ENCODE peak calls at places on chromosomes 11 and 22, in nine cellular contexts. One of them, this sample, is unnamed.

GRCh38 chr11:60343094-60343704 is 16.1 kb downstream of the MS4A6E start:
- DNase-seq in adipocyte: no peak
- DNase-seq in non-pigmented ciliary epithelial cell: no peak
- DNase-seq in adrenal gland: no peak
- DNase-seq in H54: no peak
- DNase-seq in EH: no peak
- DNase-seq in activated CD4-positive, alpha-beta T cell treated with anti-CD3 and anti-CD28 coated beads, Interleukin-2, amount 50 U/mL, for 4 hours: no peak
- DNase-seq in glutamatergic neuron: no peak
- DNase-seq in KG1: peak
- DNase-seq in this sample: no peak

GRCh38 chr11:33931032-33931431 is 39.2 kb upstream of the LMO2 start:
- DNase-seq in adipocyte: peak
- DNase-seq in non-pigmented ciliary epithelial cell: no peak
- DNase-seq in adrenal gland: no peak
- DNase-seq in H54: no peak
- DNase-seq in EH: no peak
- DNase-seq in activated CD4-positive, alpha-beta T cell treated with anti-CD3 and anti-CD28 coated beads, Interleukin-2, amount 50 U/mL, for 4 hours: no peak
- DNase-seq in glutamatergic neuron: no peak
- DNase-seq in KG1: peak
- DNase-seq in this sample: no peak

GRCh38 chr11:8841899-8842298 is 69.1 kb upstream of the AKIP1 start:
- DNase-seq in adipocyte: no peak
- DNase-seq in non-pigmented ciliary epithelial cell: no peak
- DNase-seq in adrenal gland: no peak
- DNase-seq in H54: no peak
- DNase-seq in EH: no peak
- DNase-seq in activated CD4-positive, alpha-beta T cell treated with anti-CD3 and anti-CD28 coated beads, Interleukin-2, amount 50 U/mL, for 4 hours: no peak
- DNase-seq in glutamatergic neuron: no peak
- DNase-seq in KG1: no peak
- DNase-seq in this sample: no peak

GRCh38 chr11:85941380-85941973 is 86.3 kb downstream of the CCDC83 start:
- DNase-seq in adipocyte: peak
- DNase-seq in non-pigmented ciliary epithelial cell: no peak
- DNase-seq in adrenal gland: peak
- DNase-seq in H54: peak
- DNase-seq in EH: peak
- DNase-seq in activated CD4-positive, alpha-beta T cell treated with anti-CD3 and anti-CD28 coated beads, Interleukin-2, amount 50 U/mL, for 4 hours: no peak
- DNase-seq in glutamatergic neuron: peak
- DNase-seq in KG1: no peak
- DNase-seq in this sample: no peak

GRCh38 chr11:74004694-74005615 is 3.9 kb downstream of the UCP3 start:
- DNase-seq in adipocyte: no peak
- DNase-seq in non-pigmented ciliary epithelial cell: no peak
- DNase-seq in adrenal gland: no peak
- DNase-seq in H54: no peak
- DNase-seq in EH: no peak
- DNase-seq in activated CD4-positive, alpha-beta T cell treated with anti-CD3 and anti-CD28 coated beads, Interleukin-2, amount 50 U/mL, for 4 hours: peak
- DNase-seq in glutamatergic neuron: no peak
- DNase-seq in KG1: no peak
- DNase-seq in this sample: peak

GRCh38 chr22:31332886-31333285 is 13.3 kb downstream of the PATZ1 start:
- DNase-seq in adipocyte: no peak
- DNase-seq in non-pigmented ciliary epithelial cell: no peak
- DNase-seq in adrenal gland: no peak
- DNase-seq in H54: no peak
- DNase-seq in EH: peak
- DNase-seq in activated CD4-positive, alpha-beta T cell treated with anti-CD3 and anti-CD28 coated beads, Interleukin-2, amount 50 U/mL, for 4 hours: no peak
- DNase-seq in glutamatergic neuron: no peak
- DNase-seq in KG1: no peak
- DNase-seq in this sample: no peak

GRCh38 chr11:60631939-60632338 is 67.5 kb upstream of the MS4A8 start:
- DNase-seq in adipocyte: no peak
- DNase-seq in non-pigmented ciliary epithelial cell: no peak
- DNase-seq in adrenal gland: no peak
- DNase-seq in H54: no peak
- DNase-seq in EH: no peak
- DNase-seq in activated CD4-positive, alpha-beta T cell treated with anti-CD3 and anti-CD28 coated beads, Interleukin-2, amount 50 U/mL, for 4 hours: no peak
- DNase-seq in glutamatergic neuron: no peak
- DNase-seq in KG1: no peak
- DNase-seq in this sample: no peak

GRCh38 chr11:76984741-76985140 is 49.5 kb upstream of the B3GNT6 start:
- DNase-seq in adipocyte: no peak
- DNase-seq in non-pigmented ciliary epithelial cell: no peak
- DNase-seq in adrenal gland: no peak
- DNase-seq in H54: no peak
- DNase-seq in EH: no peak
- DNase-seq in activated CD4-positive, alpha-beta T cell treated with anti-CD3 and anti-CD28 coated beads, Interleukin-2, amount 50 U/mL, for 4 hours: no peak
- DNase-seq in glutamatergic neuron: no peak
- DNase-seq in KG1: no peak
- DNase-seq in this sample: no peak

GRCh38 chr11:128603752-128604472 is 16.6 kb upstream of the ETS1 start:
- DNase-seq in adipocyte: no peak
- DNase-seq in non-pigmented ciliary epithelial cell: no peak
- DNase-seq in adrenal gland: no peak
- DNase-seq in H54: no peak
- DNase-seq in EH: peak
- DNase-seq in activated CD4-positive, alpha-beta T cell treated with anti-CD3 and anti-CD28 coated beads, Interleukin-2, amount 50 U/mL, for 4 hours: no peak
- DNase-seq in glutamatergic neuron: no peak
- DNase-seq in KG1: no peak
- DNase-seq in this sample: no peak

This sample was measured in CD4-positive, alpha-beta memory T cell.